ENCODE peak calls at places on chromosomes 6 and 20, in seven cellular contexts. Y is HCT116, A is SK-N-SH, C is HepG2, M is Panc1, W is GM23338, E is K562. R is an unnamed sample.

GRCh38 chr6:128713461-128713860 is 169.5 kb upstream of the LAMA2 start:
- DNase-seq in Y (no peak), C (no peak), A (peak; percentile 1), M (no peak), E (no peak), W (no peak), R (no peak)

GRCh38 chr20:2162125-2162822 is 60.6 kb downstream of the STK35 start:
- DNase-seq in A (no peak), M (no peak), Y (no peak), W (no peak), E (no peak), C (no peak), R (no peak)

GRCh38 chr20:15942130-15942529 is 631.1 kb downstream of the KIF16B start:
- DNase-seq in Y (no peak), A (no peak), W (no peak), C (no peak), M (no peak), E (no peak), R (no peak)

GRCh38 chr20:41540916-41541315 is 77.3 kb downstream of the CHD6 start:
- DNase-seq in E (no peak), W (no peak), M (no peak), A (peak; percentile 27), Y (no peak), C (no peak), R (no peak)

GRCh38 chr6:17673543-17674254 is 33.0 kb downstream of the NUP153 start:
- DNase-seq in A (no peak), Y (no peak), E (no peak), M (no peak), W (no peak), C (no peak), R (no peak)

GRCh38 chr6:45301348-45302142 is 26.6 kb upstream of the RUNX2 start:
- DNase-seq in A (no peak), E (no peak), M (no peak), Y (no peak), W (no peak), C (no peak), R (no peak)

GRCh38 chr6:903746-904145 is 210.8 kb upstream of the EXOC2 start:
- DNase-seq in C (no peak), M (no peak), W (no peak), Y (no peak), A (no peak), E (no peak), R (no peak)

GRCh38 chr20:57390604-57391438 is at the start of gene RBM38:
- DNase-seq in W (peak; percentile 81), M (no peak), Y (peak; percentile 19), C (peak; percentile 56), E (peak; percentile 92), A (peak; percentile 99), R (no peak)

GRCh38 chr6:30600576-30600975 is 16.5 kb downstream of the PPP1R10 start:
- DNase-seq in A (no peak), C (no peak), Y (no peak), M (no peak), W (no peak), E (peak; percentile 30), R (no peak)

GRCh38 chr20:36890586-36890985 is 14.6 kb downstream of the TLDC2 start:
- DNase-seq in M (no peak), A (no peak), C (no peak), E (no peak), W (no peak), Y (no peak), R (no peak)
- TF ChIP-seq POLR2AphosphoS5 in M (no peak), A (no peak), C (no peak), E (no peak), W (no peak), Y (no peak), R (no peak)

GRCh38 chr20:18628330-18628941 is 40.6 kb downstream of the DTD1 start:
- DNase-seq in Y (no peak), C (peak; percentile 24), E (peak; percentile 3), A (peak; percentile 42), W (peak; percentile 80), M (no peak), R (no peak)
- TF ChIP-seq REST in Y (no peak), C (no peak), E (no peak), A (no peak), W (no peak), M (no peak), R (no peak)

DNA sequence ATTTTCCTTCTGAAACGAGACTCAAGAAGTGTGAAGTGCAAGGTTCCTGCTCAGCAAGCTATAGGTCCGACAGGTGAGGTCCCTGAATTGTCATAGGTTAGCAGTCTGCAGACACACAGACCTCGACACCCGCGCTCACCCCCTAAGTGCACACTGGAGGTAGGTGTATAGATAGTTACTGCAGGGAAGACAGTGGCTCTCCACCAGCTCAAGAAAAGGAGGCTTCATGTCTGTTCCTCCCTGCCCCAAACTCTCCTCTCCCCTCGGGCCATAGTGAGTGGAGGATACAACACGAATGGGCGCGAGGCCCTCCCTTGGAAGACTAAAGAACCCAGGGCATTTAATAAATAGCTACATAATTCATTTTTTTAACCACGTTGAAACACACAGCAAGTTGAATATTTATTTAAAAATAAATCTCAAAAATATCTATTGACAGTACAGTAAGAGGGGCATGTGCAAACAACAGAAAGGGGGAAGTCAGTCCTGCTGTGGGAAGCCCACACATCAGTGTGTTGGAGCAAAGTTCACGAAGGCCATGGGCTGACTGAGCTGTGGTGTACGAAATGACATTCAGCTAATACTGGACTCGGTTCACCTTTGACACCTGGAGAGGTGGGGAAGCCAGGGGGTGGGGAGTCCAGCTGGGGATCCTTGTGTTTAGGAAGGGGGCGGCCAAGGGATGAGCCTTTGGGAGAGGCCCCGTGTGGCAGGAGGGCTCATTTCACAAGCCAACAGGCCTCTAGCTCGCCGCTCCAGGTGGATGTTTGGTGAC is 10.7 kb downstream of the SPATA2 start:
- DNase-seq in A (no peak), E (no peak), M (no peak), W (no peak), Y (no peak), C (peak; percentile 48), R (no peak)
- H3K4me3 ChIP-seq in A (no peak overlapping the region), E (no peak overlapping the region), M (no peak overlapping the region), W (no peak overlapping the region), Y (no peak overlapping the region), C (no peak overlapping the region), R (no peak overlapping the region)

DNA sequence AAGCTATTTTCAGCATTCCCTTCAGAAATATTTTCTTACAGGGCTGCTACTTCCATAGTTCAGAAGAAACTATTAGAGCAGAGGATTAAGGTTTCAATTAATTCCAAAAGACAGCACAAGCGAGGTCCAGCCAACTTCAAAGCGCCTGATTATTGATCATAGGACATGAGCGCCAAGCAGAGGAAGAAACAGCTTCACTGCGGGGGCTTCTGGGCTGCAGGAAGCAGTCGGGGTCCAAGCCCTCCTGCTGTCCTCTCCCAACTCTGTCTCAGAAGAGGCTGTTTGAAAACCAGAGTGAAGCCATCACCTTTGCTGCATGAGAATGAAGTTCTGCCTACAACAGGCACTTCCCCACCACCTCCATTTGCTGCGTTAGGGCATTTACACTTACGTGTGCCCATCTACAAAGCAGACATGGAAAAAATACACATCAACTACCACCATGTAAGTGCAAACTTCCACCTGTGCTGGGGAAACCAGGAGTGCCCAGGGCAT is 23.9 kb downstream of the SUMO4 start:
- DNase-seq in Y (no peak), E (no peak), M (no peak), W (no peak), A (no peak), C (no peak), R (no peak)
- TF ChIP-seq POLR2AphosphoS5 in Y (no peak), E (no peak), M (no peak), W (no peak), A (no peak), C (no peak), R (no peak)

GRCh38 chr6:146910611-146911010 is 293.6 kb upstream of the STXBP5 start:
- DNase-seq in M (no peak), C (no peak), Y (no peak), A (no peak), W (no peak), E (no peak), R (no peak)
- TF ChIP-seq REST in M (no peak), C (no peak), Y (no peak), A (no peak), W (no peak), E (no peak), R (no peak)

GRCh38 chr20:30168800-30169138 is 1088.7 kb upstream of the DEFB115 start:
- DNase-seq in M (no peak), A (peak; percentile 14), C (no peak), Y (no peak), W (no peak), E (no peak), R (no peak)

GRCh38 chr20:30168025-30168799 is 1089.3 kb upstream of the DEFB115 start:
- DNase-seq in E (no peak), M (no peak), C (no peak), Y (no peak), A (peak; percentile 76), W (peak; percentile 4), R (no peak)

GRCh38 chr20:30167540-30167939 is 1089.9 kb upstream of the DEFB115 start:
- DNase-seq in C (no peak), W (no peak), A (no peak), M (no peak), E (no peak), Y (no peak), R (no peak)
- H3K4me3 ChIP-seq in C (no peak overlapping the region), W (no peak overlapping the region), A (no peak overlapping the region), M (no peak overlapping the region), E (no peak overlapping the region), Y (no peak overlapping the region), R (no peak overlapping the region)

R was measured in HL-60.